ENCODE peak calls at places on chromosome 10, in ten cellular contexts. M is ovary, Y is cardiac muscle cell, X is neural progenitor cell, Q is tibial artery, D is kidney, F is spleen, N is A549, S is left ventricle myocardium inferior, R is heart right ventricle. V is an unnamed sample. For H3K4me1, the result is how much of the 10 kb centered on the place peaks cover.

GRCh38 chr10:21399392-21400015 is 126.0 kb downstream of the SKIDA1 start:
- DNase-seq in M (no peak), Y (peak), X (no peak), Q (no peak), D (no peak), F (no peak), N (peak), S (no peak), R (no peak), V (no peak)

GRCh38 chr10:57468886-57469432 is 798.7 kb downstream of the IPMK start:
- DNase-seq in M (no peak), Y (no peak), X (peak), Q (no peak), D (no peak), F (no peak), N (no peak), S (no peak), R (no peak), V (no peak)

GRCh38 chr10:95346715-95347401 is 56.1 kb upstream of the PDLIM1 start:
- DNase-seq in M (no peak), Y (peak), X (peak), Q (no peak), D (no peak), F (no peak), N (no peak), S (no peak), R (no peak), V (no peak)

GRCh38 chr10:64159910-64160872 is 639.0 kb downstream of the REEP3 start:
- DNase-seq in M (no peak), Y (no peak), X (peak), Q (no peak), D (no peak), F (no peak), N (no peak), S (no peak), R (no peak), V (no peak)

GRCh38 chr10:47413531-47414226 is 29.6 kb upstream of the ZNF488 start:
- DNase-seq in M (no peak), Y (no peak), X (no peak), Q (peak), D (peak), F (peak), N (no peak), S (no peak), R (no peak), V (no peak)

GRCh38 chr10:129933456-129934092 is 30.5 kb downstream of the EBF3 start:
- DNase-seq in M (no peak), Y (no peak), X (peak), Q (peak), D (no peak), F (peak), N (no peak), S (peak), R (no peak), V (no peak)

GRCh38 chr10:34494012-34494411 is 321.1 kb downstream of the PARD3 start:
- DNase-seq in M (no peak), Y (peak), X (no peak), Q (no peak), D (no peak), F (no peak), N (peak), S (no peak), R (no peak), V (no peak)

GRCh38 chr10:50846753-50847152 is 38.7 kb downstream of the A1CF start:
- DNase-seq in M (no peak), Y (no peak), X (peak), Q (no peak), D (no peak), F (no peak), N (no peak), S (no peak), R (no peak), V (no peak)

GRCh38 chr10:106863549-106863948 is 301.0 kb downstream of the SORCS1 start:
- DNase-seq in M (no peak), Y (no peak), X (peak), Q (no peak), D (no peak), F (no peak), N (no peak), S (no peak), R (no peak), V (no peak)

GRCh38 chr10:17023386-17024298 is 106.0 kb downstream of the CUBN start:
- DNase-seq in M (peak), Y (peak), X (peak), Q (peak), D (no peak), F (no peak), N (peak), S (no peak), R (peak), V (peak)

GRCh38 chr10:15374156-15374555 is 3.1 kb upstream of the FAM171A1 start:
- DNase-seq in M (no peak), Y (no peak), X (no peak), Q (no peak), D (no peak), F (no peak), N (no peak), S (no peak), R (no peak), V (no peak)

GRCh38 chr10:63145782-63146181 is 12.7 kb downstream of the NRBF2 start:
- DNase-seq in M (no peak), Y (no peak), X (no peak), Q (no peak), D (no peak), F (no peak), N (no peak), S (no peak), R (no peak), V (no peak)

GRCh38 chr10:63206997-63207952 is 74.1 kb downstream of the NRBF2 start:
- DNase-seq in M (peak), Y (peak), X (no peak), Q (no peak), D (no peak), F (no peak), N (no peak), S (no peak), R (peak), V (no peak)

GRCh38 chr10:114801411-114801813 is 20.2 kb upstream of the FHIP2A start:
- DNase-seq in M (no peak), Y (no peak), X (no peak), Q (no peak), D (no peak), F (no peak), N (no peak), S (no peak), R (no peak), V (no peak)

GRCh38 chr10:108601856-108602255 is 1321.5 kb downstream of the XPNPEP1 start:
- DNase-seq in M (no peak), Y (no peak), X (no peak), Q (no peak), D (no peak), F (no peak), N (no peak), S (no peak), R (no peak), V (no peak)

GRCh38 chr10:69180525-69181204 is 631 bp downstream of the SUPV3L1 start:
- DNase-seq in M (peak), Y (peak), X (peak), Q (no peak), D (no peak), F (no peak), N (peak), S (no peak), R (no peak), V (no peak)

GRCh38 chr10:82934429-82934828 is 1059.4 kb downstream of the NRG3 start:
- DNase-seq in M (no peak), Y (peak), X (peak), Q (no peak), D (no peak), F (no peak), N (no peak), S (no peak), R (no peak), V (no peak)

GRCh38 chr10:11742009-11742778 is at the start of gene ECHDC3:
- DNase-seq in M (peak), Y (peak), X (peak), Q (no peak), D (peak), F (peak), N (peak), S (peak), R (peak), V (no peak)

GRCh38 chr10:20598590-20598989 is 298.5 kb downstream of the NEBL start:
- DNase-seq in M (peak), Y (peak), X (no peak), Q (peak), D (no peak), F (no peak), N (peak), S (peak), R (peak), V (peak)

GRCh38 chr10:29734640-29734979 is 99.8 kb upstream of the SVIL start:
- DNase-seq in M (no peak), Y (no peak), X (no peak), Q (no peak), D (no peak), F (no peak), N (no peak), S (no peak), R (no peak), V (no peak)

GRCh38 chr10:56633876-56634452 is 272.9 kb upstream of the ZWINT start:
- DNase-seq in M (no peak), Y (no peak), X (no peak), Q (no peak), D (no peak), F (no peak), N (no peak), S (no peak), R (no peak), V (no peak)

GRCh38 chr10:83538047-83538446 is 601.3 kb upstream of the GHITM start:
- DNase-seq in M (no peak), Y (no peak), X (no peak), Q (no peak), D (no peak), F (no peak), N (no peak), S (no peak), R (no peak), V (no peak)

GRCh38 chr10:106023329-106023728 is 1141.2 kb downstream of the SORCS1 start:
- DNase-seq in M (no peak), Y (no peak), X (no peak), Q (no peak), D (no peak), F (no peak), N (no peak), S (no peak), R (no peak), V (no peak)

GRCh38 chr10:1551636-1552338 is 185.5 kb downstream of the ADARB2 start:
- DNase-seq in M (no peak), Y (no peak), X (peak), Q (peak), D (peak), F (peak), N (no peak), S (no peak), R (no peak), V (no peak)

GRCh38 chr10:70478191-70479160 is at the start of gene PALD1:
- DNase-seq in M (peak), Y (peak), X (peak), Q (peak), D (peak), F (peak), N (peak), S (peak), R (peak), V (peak)

GRCh38 chr10:70480254-70480861 is 1.8 kb downstream of the PALD1 start:
- DNase-seq in M (no peak), Y (no peak), X (no peak), Q (no peak), D (no peak), F (no peak), N (no peak), S (no peak), R (no peak), V (no peak)

GRCh38 chr10:70481105-70481504 is 2.5 kb downstream of the PALD1 start:
- DNase-seq in M (no peak), Y (no peak), X (peak), Q (no peak), D (no peak), F (no peak), N (no peak), S (no peak), R (no peak), V (no peak)

GRCh38 chr10:70479161-70479531 is 579 bp downstream of the PALD1 start:
- DNase-seq in M (no peak), Y (no peak), X (peak), Q (no peak), D (no peak), F (no peak), N (peak), S (no peak), R (no peak), V (no peak)

DNA sequence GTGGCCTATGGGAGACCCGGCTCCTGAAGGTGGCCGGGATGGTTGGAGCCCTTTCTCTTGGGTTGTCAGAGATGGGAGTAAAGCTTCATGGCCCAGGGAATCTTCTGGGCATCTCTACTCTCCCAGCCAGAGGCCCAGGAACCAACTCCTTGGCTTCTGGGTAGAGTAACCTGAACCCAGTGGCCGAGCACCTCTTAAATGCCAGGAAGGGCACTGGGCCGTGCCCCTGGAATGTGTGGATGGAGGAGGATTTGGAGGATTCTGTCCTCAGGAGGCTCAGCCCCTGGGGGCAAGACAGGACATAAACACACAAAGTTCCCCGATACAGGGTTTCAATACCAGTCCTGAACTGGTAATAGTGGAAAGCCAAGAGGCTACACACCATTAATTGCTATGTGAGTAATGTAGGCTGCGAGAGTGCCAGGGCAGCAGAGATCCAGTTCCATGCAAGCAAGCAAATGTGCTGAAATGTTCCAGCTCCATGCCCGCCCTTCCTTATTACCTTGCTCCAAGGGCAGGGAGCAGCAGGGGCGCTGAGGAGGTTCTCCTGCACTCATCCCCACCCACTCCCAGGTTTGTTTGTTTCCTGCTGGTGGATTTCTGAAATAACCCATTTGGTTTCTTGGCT is 1.2 kb downstream of the PALD1 start:
- DNase-seq in M (no peak), Y (no peak), X (no peak), Q (no peak), D (no peak), F (no peak), N (no peak), S (no peak), R (no peak), V (no peak)
- H3K4me1 ChIP-seq in M (under half), Y (under half), X (under half), Q (under half), D (under half), F (half or more), N (under half), S (half or more), R (half or more), V (half or more)

DNA sequence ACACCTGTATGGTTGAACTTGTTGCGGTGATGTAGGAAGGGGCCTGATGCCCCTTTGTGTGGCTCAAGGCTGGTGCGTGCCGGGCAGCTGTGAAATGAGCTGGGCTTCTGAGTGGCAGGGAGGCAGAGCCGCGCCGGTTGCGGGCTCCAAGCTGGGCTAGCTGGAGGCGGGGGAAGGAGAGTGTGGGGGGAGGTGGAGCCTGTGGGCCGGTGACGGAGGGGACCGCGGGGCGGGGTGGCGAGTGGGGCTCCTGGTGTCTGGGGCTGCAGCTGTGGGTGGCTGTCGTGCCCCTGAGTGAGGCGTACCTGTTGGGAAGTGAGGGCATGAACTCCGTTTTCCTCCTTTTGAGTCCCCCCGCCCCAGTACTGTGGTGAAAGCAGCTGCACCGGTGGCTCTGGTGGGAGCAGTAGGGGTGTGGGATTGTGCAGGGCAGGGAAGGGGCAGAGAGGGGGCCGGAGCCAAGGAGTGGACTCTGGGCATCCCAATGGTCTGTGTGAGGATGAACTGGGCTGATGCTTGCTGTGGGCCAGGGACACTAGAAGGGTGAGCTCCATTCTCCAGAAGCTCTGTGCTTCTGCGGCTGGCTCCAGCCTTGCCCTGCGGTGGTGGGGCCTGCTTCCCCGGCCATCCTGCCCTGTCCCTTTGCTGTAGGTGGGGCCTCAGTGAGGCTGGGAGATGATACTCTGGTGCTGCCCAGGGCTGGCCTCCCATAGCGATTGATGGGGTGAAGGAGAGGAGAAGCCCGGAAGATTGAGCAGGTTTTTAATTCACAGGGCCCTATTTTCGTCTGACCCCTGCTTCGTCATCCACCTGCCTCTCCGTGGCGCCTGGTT is 41.7 kb downstream of the INPP5A start:
- DNase-seq in M (no peak), Y (no peak), X (no peak), Q (peak), D (no peak), F (no peak), N (no peak), S (no peak), R (no peak), V (peak)
- H3K4me1 ChIP-seq in M (under half), Y (under half), X (under half), Q (half or more), D (under half), F (half or more), N (under half), S (half or more), R (half or more), V (half or more)

GRCh38 chr10:132392184-132392800 is 4.7 kb upstream of the PWWP2B start:
- DNase-seq in M (peak), Y (no peak), X (no peak), Q (no peak), D (no peak), F (peak), N (no peak), S (no peak), R (no peak), V (no peak)

GRCh38 chr10:132388901-132389630 is 7.9 kb upstream of the PWWP2B start:
- DNase-seq in M (peak), Y (no peak), X (peak), Q (peak), D (peak), F (peak), N (no peak), S (peak), R (no peak), V (no peak)

GRCh38 chr10:132391372-132392020 is 5.5 kb upstream of the PWWP2B start:
- DNase-seq in M (peak), Y (no peak), X (no peak), Q (peak), D (peak), F (peak), N (no peak), S (no peak), R (no peak), V (no peak)

GRCh38 chr10:132389631-132390454 is 7.2 kb upstream of the PWWP2B start:
- DNase-seq in M (peak), Y (peak), X (no peak), Q (peak), D (peak), F (peak), N (no peak), S (peak), R (no peak), V (no peak)

DNA sequence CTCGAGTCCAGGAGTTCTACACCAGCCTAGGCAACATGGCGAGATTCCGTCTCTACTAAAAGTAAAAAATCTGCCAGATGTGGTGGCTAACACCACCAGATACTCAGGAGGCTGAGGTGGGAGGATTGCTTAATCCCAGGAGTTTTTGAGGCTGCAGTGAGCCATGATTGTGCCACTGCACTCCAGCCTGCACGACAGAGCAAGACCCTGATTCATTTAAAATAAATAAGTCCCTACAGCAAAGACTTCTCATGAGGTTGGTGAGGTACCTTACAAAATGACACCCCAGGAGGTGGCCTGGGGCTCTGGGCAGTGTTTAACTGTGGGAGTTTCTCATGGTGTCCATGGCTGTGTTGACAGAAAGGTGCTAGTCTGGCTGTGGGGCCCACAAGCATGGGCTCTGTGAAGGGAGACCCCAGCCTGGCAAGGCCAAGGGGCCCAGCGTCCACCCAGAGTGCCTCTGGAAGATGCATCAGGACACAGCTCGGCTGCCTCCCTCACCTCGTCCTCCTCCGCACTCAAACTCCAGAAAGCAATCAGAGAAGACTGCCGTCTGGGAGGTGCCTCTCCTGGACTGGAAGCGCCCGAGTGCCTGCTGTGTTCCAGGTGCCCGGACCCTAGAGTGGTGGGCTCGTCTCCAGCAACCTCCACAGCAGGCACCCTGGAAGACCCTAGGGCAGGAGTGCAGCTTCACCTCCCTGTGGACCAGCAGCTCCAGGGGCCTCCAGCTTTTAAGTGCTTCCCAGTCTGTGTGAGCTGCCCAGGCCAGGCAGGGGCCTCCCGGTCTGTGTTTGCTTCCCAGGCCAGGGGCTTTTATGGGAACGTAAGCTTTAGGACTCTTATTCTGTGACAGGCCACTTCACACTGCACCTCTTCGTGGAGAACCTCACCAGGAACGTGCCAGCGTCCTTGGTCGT is 6.3 kb upstream of the PWWP2B start:
- DNase-seq in M (peak), Y (no peak), X (no peak), Q (peak), D (peak), F (peak), N (no peak), S (peak), R (no peak), V (no peak)
- H3K4me1 ChIP-seq in M (under half), Y (under half), X (under half), Q (under half), D (under half), F (half or more), N (under half), S (under half), R (under half), V (under half)

GRCh38 chr10:128400564-128400963 is 274.3 kb upstream of the MKI67 start:
- DNase-seq in M (no peak), Y (no peak), X (no peak), Q (no peak), D (no peak), F (no peak), N (no peak), S (no peak), R (no peak), V (no peak)
- H3K4me1 ChIP-seq in M (under half), Y (under half), X (under half), Q (under half), D (under half), F (under half), N (under half), S (under half), R (under half), V (under half)

GRCh38 chr10:4678951-4679671 is 146.9 kb upstream of the AKR1E2 start:
- DNase-seq in M (no peak), Y (no peak), X (no peak), Q (no peak), D (no peak), F (no peak), N (no peak), S (no peak), R (no peak), V (no peak)

GRCh38 chr10:4673279-4674040 is 152.5 kb upstream of the AKR1E2 start:
- DNase-seq in M (no peak), Y (no peak), X (no peak), Q (no peak), D (no peak), F (no peak), N (no peak), S (no peak), R (no peak), V (no peak)

GRCh38 chr10:4677296-4678021 is 148.5 kb upstream of the AKR1E2 start:
- DNase-seq in M (no peak), Y (peak), X (no peak), Q (no peak), D (no peak), F (no peak), N (peak), S (no peak), R (no peak), V (no peak)

GRCh38 chr10:4678023-4678950 is 147.7 kb upstream of the AKR1E2 start:
- DNase-seq in M (no peak), Y (peak), X (no peak), Q (no peak), D (no peak), F (no peak), N (peak), S (no peak), R (no peak), V (no peak)

GRCh38 chr10:4676566-4676965 is 149.4 kb upstream of the AKR1E2 start:
- DNase-seq in M (no peak), Y (no peak), X (no peak), Q (no peak), D (no peak), F (no peak), N (no peak), S (no peak), R (no peak), V (no peak)
- H3K4me1 ChIP-seq in M (under half), Y (under half), X (under half), Q (under half), D (under half), F (under half), N (half or more), S (under half), R (under half), V (under half)

GRCh38 chr10:86670876-86671275 is 2.6 kb downstream of the LDB3 start:
- DNase-seq in M (no peak), Y (no peak), X (no peak), Q (no peak), D (peak), F (no peak), N (no peak), S (no peak), R (no peak), V (no peak)
- H3K4me1 ChIP-seq in M (under half), Y (half or more), X (under half), Q (half or more), D (under half), F (under half), N (under half), S (half or more), R (half or more), V (half or more)